ENCODE peak calls at places on chromosomes 5 and 9, in four cellular contexts. W is fibroblast of lung, O is left ventricle myocardium inferior, F is left lung. C is an unnamed sample.
A peak's percentile ranks its signal among the peaks of the same experiment; 100 is the strongest.

GRCh38 chr5:80083115-80083890 is 48.2 kb downstream of the THBS4 start:
- DNase-seq in W (peak; percentile 75), O (no peak), F (no peak), C (no peak)

GRCh38 chr5:66959668-66960067 is 236.9 kb downstream of the CD180 start:
- DNase-seq in W (peak; percentile 47), O (no peak), F (no peak), C (no peak)

GRCh38 chr5:170623576-170624181 is 119.9 kb downstream of the KCNIP1 start:
- DNase-seq in W (peak; percentile 48), O (no peak), F (no peak), C (peak; percentile 43)

GRCh38 chr5:1358726-1359025 is 13.8 kb upstream of the CLPTM1L start:
- DNase-seq in W (no peak), O (no peak), F (no peak), C (no peak)

GRCh38 chr5:93349613-93350012 is 231.4 kb downstream of the NR2F1-AS1 start:
- DNase-seq in W (peak; percentile 87), O (no peak), F (no peak), C (no peak)

GRCh38 chr5:1885476-1885755 is 2.7 kb upstream of the IRX4 start:
- DNase-seq in W (no peak), O (peak; percentile 13), F (no peak), C (no peak)

GRCh38 chr9:90290716-90291485 is 351.7 kb downstream of the DIRAS2 start:
- DNase-seq in W (peak; percentile 35), O (no peak), F (no peak), C (no peak)

GRCh38 chr9:131799177-131799823 is 59.4 kb upstream of the RAPGEF1 start:
- DNase-seq in W (peak; percentile 32), O (peak; percentile 41), F (peak; percentile 41), C (peak; percentile 62)

GRCh38 chr9:123364241-123364824 is 8.3 kb downstream of the CRB2 start:
- DNase-seq in W (peak; percentile 85), O (no peak), F (peak; percentile 46), C (no peak)

GRCh38 chr5:72378636-72379289 is 58.6 kb downstream of the PTCD2 start:
- DNase-seq in W (peak; percentile 83), O (no peak), F (no peak), C (no peak)

GRCh38 chr9:4670591-4670990 is 4.3 kb upstream of the SPATA6L start:
- DNase-seq in W (no peak), O (no peak), F (no peak), C (no peak)

GRCh38 chr9:974064-974992 is 2.1 kb upstream of the DMRT3 start:
- DNase-seq in W (no peak), O (no peak), F (no peak), C (no peak)

GRCh38 chr9:126421567-126422428 is 95.2 kb downstream of the MVB12B start:
- DNase-seq in W (no peak), O (no peak), F (no peak), C (no peak)

GRCh38 chr9:134188421-134189166 is 24.2 kb upstream of the RNU6ATAC start:
- DNase-seq in W (peak; percentile 26), O (no peak), F (peak; percentile 34), C (peak; percentile 88)

GRCh38 chr5:153523196-153523595 is 32.7 kb downstream of the GRIA1 start:
- DNase-seq in W (peak; percentile 76), O (no peak), F (no peak), C (no peak)

GRCh38 chr9:114180701-114181582 is 25.6 kb downstream of the COL27A1 start:
- DNase-seq in W (peak; percentile 65), O (peak; percentile 40), F (no peak), C (no peak)

GRCh38 chr9:110427497-110428104 is 89.9 kb upstream of the TXNDC8 start:
- DNase-seq in W (peak; percentile 41), O (peak; percentile 16), F (peak; percentile 39), C (peak; percentile 60)

GRCh38 chr9:104118916-104119315 is 24.8 kb downstream of the SMC2 start:
- DNase-seq in W (no peak), O (no peak), F (no peak), C (no peak)

GRCh38 chr5:139745121-139745799 is 50.3 kb upstream of the PSD2 start:
- DNase-seq in W (peak; percentile 92), O (peak; percentile 32), F (peak; percentile 63), C (no peak)

GRCh38 chr5:95966005-95966404 is 4.4 kb upstream of the ELL2 start:
- DNase-seq in W (no peak), O (no peak), F (no peak), C (no peak)

GRCh38 chr5:122743231-122743630 is 31.6 kb upstream of the SNX2 start:
- DNase-seq in W (no peak), O (no peak), F (no peak), C (no peak)

GRCh38 chr5:168135897-168136296 is 155.5 kb upstream of the WWC1 start:
- DNase-seq in W (no peak), O (no peak), F (no peak), C (no peak)

GRCh38 chr9:120710110-120710981 is 3.9 kb downstream of the MEGF9 start:
- DNase-seq in W (peak; percentile 67), O (no peak), F (no peak), C (no peak)

GRCh38 chr9:35357116-35357515 is 132.8 kb upstream of the RUSC2 start:
- DNase-seq in W (no peak), O (no peak), F (no peak), C (no peak)

GRCh38 chr5:172577510-172577909 is 63.6 kb upstream of the NEURL1B start:
- DNase-seq in W (no peak), O (no peak), F (no peak), C (no peak)
- H3K36me3 ChIP-seq in W (no peaks in the 10 kb centered on the region), O (no peaks in the 10 kb centered on the region), F (no peaks in the 10 kb centered on the region), C (no peaks in the 10 kb centered on the region)

DNA sequence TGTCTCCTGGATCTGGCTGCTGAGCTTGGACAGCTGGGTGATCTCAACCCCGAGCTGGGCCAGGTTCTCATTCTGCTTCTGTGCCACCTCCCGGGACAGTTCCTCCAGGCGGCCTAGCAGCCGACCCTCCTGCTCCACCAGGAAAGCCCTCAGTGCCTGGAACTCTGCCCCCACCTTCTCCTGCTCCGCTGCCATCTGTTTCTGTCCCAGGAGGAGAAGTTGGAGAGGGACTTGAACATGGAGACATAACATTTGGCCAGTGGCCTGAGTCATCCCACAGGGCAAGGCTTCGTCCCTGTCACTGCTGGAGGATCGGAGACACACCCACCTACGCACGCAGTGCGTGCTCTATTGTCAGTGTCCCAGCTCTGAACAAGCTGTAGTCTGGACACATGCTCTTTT is 5.1 kb downstream of the TRIM7 start:
- DNase-seq in W (no peak), O (no peak), F (peak; percentile 22), C (no peak)
- H3K4me1 ChIP-seq in W (peaks cover 2% of the 10 kb centered on the region), O (peaks cover 17% of the 10 kb centered on the region), F (peaks cover 23% of the 10 kb centered on the region), C (peaks cover 17% of the 10 kb centered on the region)

GRCh38 chr5:42798284-42799240 is 13.1 kb downstream of the SELENOP start:
- DNase-seq in W (no peak), O (no peak), F (no peak), C (no peak)

GRCh38 chr5:42799241-42799608 is 12.5 kb downstream of the SELENOP start:
- DNase-seq in W (no peak), O (no peak), F (no peak), C (no peak)

GRCh38 chr5:42799668-42800114 is 12.0 kb downstream of the SELENOP start:
- DNase-seq in W (no peak), O (no peak), F (no peak), C (no peak)

GRCh38 chr5:42800748-42801330 is 10.9 kb downstream of the SELENOP start:
- DNase-seq in W (no peak), O (no peak), F (no peak), C (no peak)

GRCh38 chr5:42801516-42802166 is 10.1 kb downstream of the SELENOP start:
- DNase-seq in W (no peak), O (no peak), F (no peak), C (no peak)
- H3K36me3 ChIP-seq in W (no peaks in the 10 kb centered on the region), O (peaks cover 77% of the 10 kb centered on the region), F (no peaks in the 10 kb centered on the region), C (peaks cover 16% of the 10 kb centered on the region)

GRCh38 chr9:93091056-93091452 is 5.0 kb upstream of the CARD19 start:
- DNase-seq in W (no peak), O (no peak), F (peak; percentile 10), C (no peak)

GRCh38 chr9:93093081-93093448 is 3.0 kb upstream of the CARD19 start:
- DNase-seq in W (no peak), O (no peak), F (no peak), C (no peak)

GRCh38 chr9:93092171-93092991 is 3.6 kb upstream of the CARD19 start:
- DNase-seq in W (no peak), O (no peak), F (peak; percentile 32), C (no peak)

GRCh38 chr9:93090091-93090655 is 5.8 kb upstream of the CARD19 start:
- DNase-seq in W (no peak), O (no peak), F (no peak), C (peak; percentile 9)

GRCh38 chr9:93091453-93092081 is 4.5 kb upstream of the CARD19 start:
- DNase-seq in W (peak; percentile 91), O (no peak), F (peak; percentile 61), C (peak; percentile 42)
- H3K4me1 ChIP-seq in W (peaks cover 10% of the 10 kb centered on the region), O (peaks cover 34% of the 10 kb centered on the region), F (peaks cover 36% of the 10 kb centered on the region), C (no peaks in the 10 kb centered on the region)

DNA sequence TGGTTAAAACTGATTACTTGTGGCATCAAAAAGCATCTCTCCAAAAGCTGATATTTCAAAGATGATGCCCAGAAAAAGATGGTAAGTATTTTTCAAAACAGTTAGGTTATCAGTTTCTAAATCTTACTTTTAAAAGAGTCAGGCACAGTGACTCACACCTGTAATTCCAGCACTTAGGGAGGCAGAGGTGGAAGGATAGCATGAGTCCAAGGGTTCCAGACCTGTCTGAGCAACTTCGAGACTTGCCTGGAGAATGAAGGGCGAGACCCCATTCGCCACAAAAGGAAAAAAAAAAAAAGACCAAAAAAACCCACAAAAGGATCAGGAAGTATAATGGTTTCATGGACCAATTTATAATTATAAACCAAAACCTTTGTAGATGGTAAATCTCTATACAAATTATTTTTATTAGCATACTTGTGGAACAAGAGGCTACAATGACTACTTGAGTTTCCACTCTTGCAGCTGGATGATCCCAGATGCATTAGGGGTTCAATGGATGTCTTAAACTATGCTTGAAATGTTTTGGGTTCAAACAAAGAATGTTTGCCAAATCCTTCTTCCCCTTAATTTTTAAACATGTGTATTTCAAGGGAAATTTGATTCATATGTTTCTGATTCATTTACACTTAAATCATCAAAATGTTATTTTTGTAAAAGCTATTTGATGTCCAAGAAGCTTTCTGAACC is 96.1 kb downstream of the ADAMTSL1 start:
- DNase-seq in W (no peak), O (no peak), F (no peak), C (no peak)
- H3K36me3 ChIP-seq in W (no peaks in the 10 kb centered on the region), O (no peaks in the 10 kb centered on the region), F (no peaks in the 10 kb centered on the region), C (no peaks in the 10 kb centered on the region)